ENCODE peak calls at places on chromosomes 16 and 17, in ten cellular contexts. L is T follicular helper cell, K is GM04504, R is AML-193, T is cardiac muscle cell, P is fibroblast of lung, V is heart right ventricle, H is BE2C, D is RPMI8226, Q is fibroblast of mammary gland. J is an unnamed sample.

GRCh38 chr16:66950971-66951790 is 9.9 kb upstream of the CES3 start:
- DNase-seq in H (no peak), D (no peak), K (no peak), V (no peak), P (no peak), L (no peak), Q (no peak), R (no peak), T (no peak), J (no peak)

GRCh38 chr17:66829386-66829864 is 5.5 kb upstream of the CACNG5 start:
- DNase-seq in T (peak; percentile 89), L (no peak), H (no peak), R (no peak), K (peak; percentile 34), Q (peak; percentile 58), D (peak; percentile 53), V (no peak), P (peak; percentile 74), J (no peak)

GRCh38 chr16:15949210-15950166 is at the start of gene ABCC1:
- DNase-seq in P (no peak), R (no peak), H (peak; percentile 64), Q (no peak), T (peak; percentile 73), K (no peak), D (peak; percentile 78), V (peak; percentile 56), L (peak; percentile 34), J (peak; percentile 49)

GRCh38 chr17:59846391-59847165 is 46.2 kb downstream of the TUBD1 start:
- DNase-seq in Q (peak; percentile 92), T (no peak), R (no peak), H (no peak), L (no peak), V (no peak), D (peak; percentile 68), K (no peak), P (peak; percentile 86), J (peak; percentile 80)

GRCh38 chr16:76910931-76911330 is 280.1 kb upstream of the MON1B start:
- DNase-seq in L (no peak), H (no peak), T (no peak), D (no peak), V (no peak), R (no peak), K (peak; percentile 65), P (peak; percentile 79), Q (peak; percentile 89), J (no peak)

GRCh38 chr16:89155184-89155679 is 16.3 kb upstream of the CDH15 start:
- DNase-seq in T (peak; percentile 60), L (no peak), H (peak; percentile 47), V (peak; percentile 74), P (peak; percentile 87), Q (peak; percentile 83), K (peak; percentile 71), R (no peak), D (no peak), J (no peak)

GRCh38 chr17:7705269-7706255 is 560 bp downstream of the EFNB3 start:
- DNase-seq in H (no peak), D (no peak), R (no peak), T (peak; percentile 84), V (no peak), L (no peak), K (no peak), P (no peak), Q (no peak), J (no peak)

GRCh38 chr17:50660042-50660886 is 25.6 kb downstream of the ABCC3 start:
- DNase-seq in T (no peak), Q (peak; percentile 34), K (no peak), V (peak; percentile 59), L (no peak), H (peak; percentile 67), P (peak; percentile 41), D (no peak), R (peak; percentile 81), J (no peak)

GRCh38 chr17:50935201-50936124 is 69.3 kb upstream of the TOB1 start:
- DNase-seq in L (no peak), D (no peak), H (no peak), Q (no peak), P (no peak), T (no peak), R (no peak), K (no peak), V (peak; percentile 68), J (no peak)

GRCh38 chr16:57413301-57413730 is 8.7 kb downstream of the CCL17 start:
- DNase-seq in R (no peak), L (no peak), K (no peak), Q (no peak), V (no peak), D (no peak), T (no peak), P (no peak), H (no peak), J (no peak)

GRCh38 chr17:40556198-40556661 is 9.0 kb downstream of the CCR7 start:
- DNase-seq in H (no peak), T (no peak), R (no peak), V (no peak), K (no peak), L (no peak), P (no peak), D (no peak), Q (no peak), J (no peak)

GRCh38 chr16:709651-710499 is 4.3 kb upstream of the FBXL16 start:
- DNase-seq in T (peak; percentile 91), V (no peak), R (no peak), H (peak; percentile 95), Q (peak; percentile 84), D (peak; percentile 71), L (no peak), P (peak; percentile 85), K (no peak), J (no peak)

GRCh38 chr16:53465606-53466290 is 31.5 kb downstream of the RBL2 start:
- DNase-seq in R (peak; percentile 2), D (peak; percentile 90), Q (peak; percentile 76), T (no peak), L (no peak), K (peak; percentile 29), P (peak; percentile 82), H (peak; percentile 27), V (no peak), J (no peak)

GRCh38 chr17:74921769-74922168 is 1.3 kb downstream of the USH1G start:
- DNase-seq in P (no peak), D (no peak), K (no peak), Q (no peak), T (no peak), R (no peak), H (no peak), L (no peak), V (no peak), J (no peak)

GRCh38 chr17:48541574-48542113 is 3.3 kb downstream of the HOXB2 start:
- DNase-seq in V (peak; percentile 73), K (peak; percentile 75), P (peak; percentile 85), R (no peak), L (peak; percentile 17), Q (peak; percentile 77), H (no peak), D (no peak), T (peak; percentile 65), J (peak; percentile 51)